ENCODE peak calls at places on chromosome 6, in five cellular contexts. H is thoracic aorta, K is A549, P is astrocyte of the cerebellum, A is ovary. G is an unnamed sample.

GRCh38 chr6:166758136-166758704 is 131.2 kb upstream of the RPS6KA2 start:
- DNase-seq in A (no peak), P (no peak), H (no peak), K (no peak), G (no peak)

GRCh38 chr6:109482913-109483743 is at the start of gene ZBTB24:
- DNase-seq in P (peak), H (peak), A (peak), K (peak), G (peak)

GRCh38 chr6:168214586-168215104 is 104.9 kb downstream of the DACT2 start:
- DNase-seq in K (no peak), P (no peak), A (no peak), H (no peak), G (no peak)

GRCh38 chr6:4059115-4059777 is 19.7 kb downstream of the FAM217A start:
- DNase-seq in A (no peak), P (peak), K (peak), H (no peak), G (peak)

GRCh38 chr6:156828280-156828703 is 51.1 kb downstream of the ARID1B start:
- DNase-seq in A (no peak), K (peak), H (no peak), P (peak), G (peak)

GRCh38 chr6:122869437-122870024 is 80.5 kb downstream of the SMPDL3A start:
- DNase-seq in H (no peak), K (peak), A (no peak), P (peak), G (peak)

GRCh38 chr6:135423649-135424128 is 73.9 kb downstream of the AHI1 start:
- DNase-seq in K (peak), A (no peak), H (no peak), P (peak), G (peak)

GRCh38 chr6:21181866-21182265 is 411.7 kb upstream of the SOX4 start:
- DNase-seq in P (no peak), H (no peak), K (no peak), A (no peak), G (no peak)

GRCh38 chr6:20661721-20662120 is 127.5 kb downstream of the CDKAL1 start:
- DNase-seq in H (no peak), P (no peak), K (no peak), A (no peak), G (no peak)

GRCh38 chr6:150213301-150213700 is 70.5 kb downstream of the PPP1R14C start:
- DNase-seq in P (no peak), K (no peak), H (no peak), A (no peak), G (no peak)

GRCh38 chr6:31168606-31169005 is 1.9 kb downstream of the POU5F1 start:
- DNase-seq in A (no peak), K (no peak), P (no peak), H (no peak), G (no peak)

GRCh38 chr6:13261464-13261994 is 66.8 kb downstream of the TBC1D7 start:
- DNase-seq in H (no peak), P (no peak), A (no peak), K (no peak), G (no peak)

GRCh38 chr6:107304421-107305025 is 154.8 kb downstream of the PDSS2 start:
- DNase-seq in A (no peak), K (no peak), H (no peak), P (peak), G (peak)

GRCh38 chr6:29230666-29231065 is 60.0 kb downstream of the OR2J2 start:
- DNase-seq in H (no peak), K (no peak), P (no peak), A (no peak), G (no peak)

GRCh38 chr6:95577317-95578105 is at the start of gene MANEA:
- DNase-seq in P (peak), K (peak), A (peak), H (peak), G (peak)

GRCh38 chr6:21595951-21596378 is 2.4 kb downstream of the SOX4 start:
- DNase-seq in P (no peak), K (no peak), H (no peak), A (peak), G (no peak)

GRCh38 chr6:38155144-38155543 is 335.6 kb downstream of the ZFAND3 start:
- DNase-seq in K (peak), A (no peak), P (no peak), H (no peak), G (no peak)

GRCh38 chr6:105458061-105458460 is 55.2 kb upstream of the PREP start:
- DNase-seq in H (no peak), P (no peak), K (no peak), A (no peak), G (no peak)

GRCh38 chr6:105449756-105450390 is 47.0 kb upstream of the PREP start:
- DNase-seq in A (no peak), K (no peak), P (no peak), H (no peak), G (no peak)

GRCh38 chr6:105453968-105454367 is 51.1 kb upstream of the PREP start:
- DNase-seq in A (no peak), K (no peak), P (no peak), H (no peak), G (no peak)

GRCh38 chr6:105452376-105452775 is 49.5 kb upstream of the PREP start:
- DNase-seq in K (no peak), P (no peak), H (no peak), A (no peak), G (no peak)

GRCh38 chr6:105452924-105453756 is 50.3 kb upstream of the PREP start:
- DNase-seq in A (no peak), K (no peak), P (no peak), H (no peak), G (no peak)
- H3K4me3 ChIP-seq in A (no peak), K (no peak), P (no peak), H (no peak), G (no peak)

GRCh38 chr6:130376921-130377320 is 11.1 kb downstream of the TMEM200A start:
- DNase-seq in A (no peak), K (no peak), P (no peak), H (no peak), G (no peak)
- TF ChIP-seq CTCF in A (no peak), K (no peak), P (no peak), H (no peak), G (no peak)

DNA sequence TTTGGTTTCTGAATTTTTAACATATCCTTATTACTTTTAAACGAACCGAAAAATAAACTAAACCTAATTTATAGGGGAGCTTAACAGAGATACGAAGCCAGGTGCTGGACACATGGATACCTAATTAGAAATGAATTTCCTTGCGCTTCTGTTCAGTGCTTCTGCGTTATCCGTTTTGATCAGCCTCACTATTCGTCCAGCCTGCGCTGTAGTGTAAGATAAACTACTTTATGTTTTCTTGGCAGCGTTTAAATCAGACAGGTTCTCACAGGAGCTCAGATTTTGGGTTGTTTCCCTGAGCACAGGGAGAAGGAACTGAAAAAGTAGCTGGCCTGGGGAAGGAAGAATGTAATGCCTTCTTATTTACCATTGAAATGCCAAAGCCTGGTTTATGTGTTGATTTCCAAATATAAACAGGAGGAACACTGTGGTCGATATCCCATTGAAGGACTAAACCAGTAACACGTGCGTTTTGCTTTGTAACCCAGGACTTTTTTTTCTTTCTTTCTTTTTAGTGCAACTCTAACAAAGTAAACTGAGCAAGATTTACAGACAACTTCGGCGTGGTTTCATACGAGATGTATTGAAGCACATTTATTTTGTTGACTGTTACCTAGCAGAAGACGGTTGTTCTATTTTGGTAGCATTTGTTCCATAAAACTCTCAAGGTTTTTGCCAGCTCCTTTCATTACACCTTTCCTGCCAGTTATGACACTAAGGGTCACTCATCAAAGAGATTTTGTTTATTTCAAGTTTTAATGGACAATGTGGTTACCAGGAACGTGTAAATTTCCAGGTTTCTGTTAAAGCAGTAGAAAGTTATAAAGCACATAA is 214.8 kb upstream of the HEY2 start:
- DNase-seq in P (no peak), K (no peak), H (no peak), A (no peak), G (no peak)
- H3K4me3 ChIP-seq in P (no peak), K (no peak), H (peak), A (no peak), G (no peak)

GRCh38 chr6:56699066-56699654 is 56.5 kb upstream of the DST start:
- DNase-seq in P (no peak), K (no peak), A (no peak), H (no peak), G (no peak)
- TF ChIP-seq CTCF in P (no peak), K (peak), A (peak), H (peak), G (peak)

DNA sequence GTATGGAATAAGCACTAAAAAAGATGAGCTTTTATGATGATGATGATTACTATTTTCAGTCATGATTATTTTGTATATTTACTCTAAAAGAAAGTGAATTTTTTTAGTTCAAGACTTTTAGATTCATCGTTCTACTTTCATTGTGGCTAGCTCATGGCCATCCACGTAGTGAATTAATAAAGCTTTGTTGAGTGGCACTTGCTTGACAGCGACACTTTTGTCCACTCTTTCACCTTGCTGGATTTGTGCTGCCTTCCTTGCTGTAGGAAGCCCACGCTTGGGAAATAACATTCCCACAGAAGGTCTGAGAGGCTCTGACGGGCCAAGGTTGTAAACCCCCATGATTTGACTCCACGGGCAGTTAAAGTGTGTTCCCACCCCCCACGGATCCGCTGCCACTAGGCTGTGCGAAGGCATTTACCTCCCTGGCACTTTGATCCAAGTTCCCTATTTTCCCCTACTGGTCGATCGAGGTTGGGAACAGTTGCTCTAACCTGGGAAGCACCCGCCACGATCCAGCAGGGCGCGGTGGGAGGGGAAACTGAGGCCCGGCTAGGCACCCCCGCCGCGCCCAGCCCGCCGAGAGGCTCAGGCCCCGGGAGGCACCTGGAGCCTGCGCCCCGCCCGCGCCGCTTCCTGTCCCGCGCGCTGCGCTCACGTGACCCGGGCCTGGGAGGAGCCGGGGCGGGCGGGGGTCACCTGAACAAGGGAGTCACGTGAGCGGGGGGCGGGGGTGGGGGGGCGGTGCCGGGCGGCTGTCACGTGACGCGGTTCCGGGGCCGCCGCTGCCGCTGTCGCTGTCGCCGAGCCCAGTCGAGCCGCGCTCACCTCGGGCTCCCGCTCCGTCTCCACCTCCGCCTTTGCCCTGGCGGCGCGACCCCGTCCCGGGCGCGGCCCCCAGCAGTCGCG is at the start of gene IGF2R:
- DNase-seq in P (no peak), A (peak), H (peak), K (peak), G (peak)
- H3K4me3 ChIP-seq in P (peak), A (peak), H (peak), K (peak), G (peak)

DNA sequence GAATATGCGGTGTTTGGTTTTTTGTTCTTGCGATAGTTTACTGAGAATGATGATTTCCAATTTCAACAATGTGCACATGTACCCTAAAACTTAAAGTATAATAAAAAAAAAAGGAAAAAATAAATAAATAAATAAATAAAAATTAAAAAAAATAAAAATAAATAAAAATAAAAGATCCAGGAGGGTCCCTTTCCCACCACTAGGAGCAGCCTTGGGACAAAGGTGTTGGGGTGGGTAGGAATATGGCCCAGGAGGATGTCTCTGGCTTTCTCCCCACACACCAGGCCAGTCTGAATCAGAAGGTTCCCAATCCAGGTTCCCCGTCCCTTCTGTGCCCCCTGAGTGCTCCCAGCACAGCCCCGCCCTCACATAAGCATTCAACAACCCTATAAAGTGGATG is 9.5 kb downstream of the LRFN2 start:
- DNase-seq in H (no peak), A (no peak), K (no peak), P (no peak), G (no peak)
- TF ChIP-seq CTCF in H (no peak), A (no peak), K (no peak), P (no peak), G (no peak)

GRCh38 chr6:36856277-36856676 is 17.0 kb upstream of the CPNE5 start:
- DNase-seq in A (no peak), K (no peak), P (no peak), H (no peak), G (no peak)
- H3K4me3 ChIP-seq in A (no peak), K (no peak), P (no peak), H (no peak), G (no peak)

GRCh38 chr6:42962502-42963178 is 2.1 kb downstream of the GNMT start:
- DNase-seq in P (no peak), H (no peak), A (no peak), K (no peak), G (no peak)

GRCh38 chr6:42962096-42962495 is 1.5 kb downstream of the GNMT start:
- DNase-seq in H (no peak), A (no peak), K (no peak), P (no peak), G (no peak)

GRCh38 chr6:42963179-42963854 is 2.8 kb downstream of the GNMT start:
- DNase-seq in A (no peak), P (no peak), K (peak), H (no peak), G (no peak)

GRCh38 chr6:42961020-42961470 is 491 bp downstream of the GNMT start:
- DNase-seq in P (no peak), H (no peak), K (no peak), A (no peak), G (no peak)

GRCh38 chr6:42963855-42964605 is 3.5 kb downstream of the GNMT start:
- DNase-seq in P (no peak), K (peak), A (no peak), H (no peak), G (no peak)
- TF ChIP-seq CTCF in P (peak), K (peak), A (no peak), H (no peak), G (peak)

DNA sequence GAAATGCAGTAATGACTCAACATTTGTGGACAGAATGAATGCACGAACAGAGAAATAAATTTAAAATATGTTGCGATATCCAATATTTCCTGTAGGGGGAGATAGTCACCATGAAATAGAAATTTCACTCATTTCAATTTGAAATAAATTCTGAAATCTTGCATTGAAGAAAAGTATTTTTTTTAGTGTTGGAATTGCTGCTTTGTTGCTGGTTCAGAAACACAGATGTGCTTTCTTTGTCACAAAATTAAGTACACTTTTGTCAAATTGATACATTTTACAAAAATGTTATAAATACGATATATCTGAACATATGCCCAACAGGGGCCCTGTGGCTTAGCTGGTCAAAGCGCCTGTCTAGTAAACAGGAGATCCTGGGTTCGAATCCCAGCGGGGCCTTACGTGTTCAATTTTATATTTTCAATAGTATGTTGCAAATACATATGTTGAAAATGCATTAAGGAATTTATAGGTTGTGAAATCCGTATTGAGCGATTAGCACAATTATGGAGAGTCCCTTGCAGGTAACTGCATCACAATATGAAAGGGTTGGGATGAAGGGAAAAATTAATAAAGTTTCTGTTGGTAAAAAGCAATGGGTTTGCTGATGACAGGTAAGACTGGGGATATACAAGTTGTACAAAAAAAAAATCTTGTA is 85.4 kb upstream of the PRSS16 start:
- DNase-seq in K (peak), P (no peak), A (peak), H (no peak), G (no peak)
- H3K4me3 ChIP-seq in K (no peak), P (no peak), A (no peak), H (no peak), G (no peak)